ENCODE peak calls at places on chromosomes 2 and 18, in eight cellular contexts. B, G, A, J, H, N, C and U are unnamed samples.

GRCh38 chr2:203469554-203469953 is 65.5 kb downstream of the RAPH1 start:
- DNase-seq in N (no peak), B (no peak), G (no peak), H (no peak), J (no peak), A (no peak), C (no peak), U (no peak)

GRCh38 chr18:55202232-55202917 is 243.1 kb upstream of the CCDC68 start:
- DNase-seq in G (no peak), C (no peak), A (no peak), N (no peak), H (no peak), J (no peak), B (no peak), U (no peak)

GRCh38 chr2:164697688-164698290 is 76.5 kb upstream of the GRB14 start:
- DNase-seq in G (peak), J (peak), B (no peak), N (no peak), H (no peak), A (no peak), C (no peak), U (no peak)

GRCh38 chr2:44944102-44944951 is 2.8 kb downstream of the SIX3 start:
- DNase-seq in J (no peak), G (no peak), N (no peak), B (no peak), H (no peak), C (no peak), A (no peak), U (no peak)

GRCh38 chr2:171941316-171941699 is 19.0 kb downstream of the HAT1 start:
- DNase-seq in C (no peak), J (no peak), A (no peak), H (no peak), G (no peak), N (no peak), B (no peak), U (no peak)

GRCh38 chr2:53575606-53576360 is 191.8 kb upstream of the CHAC2 start:
- DNase-seq in A (no peak), B (no peak), J (no peak), G (no peak), C (peak), H (no peak), N (no peak), U (no peak)

GRCh38 chr2:109017017-109017416 is 28.0 kb upstream of the EDAR start:
- DNase-seq in G (no peak), C (no peak), N (no peak), B (no peak), H (no peak), A (no peak), J (no peak), U (no peak)

GRCh38 chr2:163610817-163611556 is 124.8 kb downstream of the FIGN start:
- DNase-seq in N (peak), G (peak), B (no peak), J (peak), A (no peak), C (no peak), H (no peak), U (no peak)

GRCh38 chr2:201432551-201433388 is 18.5 kb downstream of the TRAK2 start:
- DNase-seq in N (no peak), G (no peak), C (peak), J (no peak), A (no peak), H (no peak), B (no peak), U (no peak)

GRCh38 chr2:27316655-27317412 is 6.1 kb downstream of the MPV17 start:
- DNase-seq in B (no peak), N (no peak), A (no peak), G (no peak), C (no peak), J (no peak), H (no peak), U (peak)

GRCh38 chr2:105795575-105795934 is 50.8 kb downstream of the NCK2 start:
- DNase-seq in J (no peak), C (no peak), N (peak), A (no peak), H (no peak), G (no peak), B (no peak), U (no peak)

GRCh38 chr2:202831241-202831997 is 40.1 kb downstream of the ICA1L start:
- DNase-seq in G (peak), N (peak), J (peak), B (no peak), A (peak), C (peak), H (no peak), U (peak)

GRCh38 chr2:191036365-191036764 is 22.4 kb upstream of the STAT1 start:
- DNase-seq in H (no peak), N (no peak), J (no peak), G (no peak), B (no peak), A (no peak), C (no peak), U (no peak)

GRCh38 chr18:23719634-23720201 is 30.5 kb downstream of the LAMA3 start:
- DNase-seq in B (peak), H (no peak), N (no peak), G (no peak), A (no peak), J (peak), C (peak), U (peak)

GRCh38 chr2:125870264-125870663 is 785.7 kb upstream of the GYPC start:
- DNase-seq in G (no peak), B (no peak), N (no peak), C (no peak), J (no peak), H (no peak), A (no peak), U (no peak)

GRCh38 chr18:3248670-3249359 is 1.2 kb downstream of the MYL12A start:
- DNase-seq in G (peak), C (peak), H (no peak), J (peak), B (peak), A (peak), N (peak), U (no peak)

GRCh38 chr2:960064-960736 is 9.6 kb downstream of the SNTG2 start:
- DNase-seq in J (no peak), A (no peak), H (no peak), G (no peak), B (no peak), N (no peak), C (no peak), U (no peak)

GRCh38 chr2:62084823-62085222 is 111.1 kb upstream of the B3GNT2 start:
- DNase-seq in J (no peak), C (no peak), B (no peak), A (no peak), N (no peak), H (no peak), G (no peak), U (no peak)

GRCh38 chr18:44536041-44536440 is 144.6 kb upstream of the SETBP1 start:
- DNase-seq in B (no peak), H (no peak), N (no peak), G (no peak), J (no peak), C (peak), A (no peak), U (peak)

GRCh38 chr2:166464187-166464586 is 29.9 kb downstream of the SCN7A start:
- DNase-seq in G (no peak), N (no peak), B (no peak), J (no peak), H (no peak), C (no peak), A (no peak), U (peak)

GRCh38 chr2:146734042-146734715 is 1110.7 kb upstream of the ACVR2A start:
- DNase-seq in B (no peak), H (no peak), C (peak), J (peak), N (peak), G (peak), A (no peak), U (no peak)

GRCh38 chr2:207632575-207633492 is 7.6 kb upstream of the METTL21A start:
- DNase-seq in C (peak), H (no peak), A (no peak), B (no peak), N (no peak), G (no peak), J (peak), U (peak)

GRCh38 chr18:61989138-61989537 is 96.3 kb upstream of the RNF152 start:
- DNase-seq in J (no peak), C (no peak), G (no peak), N (no peak), A (no peak), H (no peak), B (no peak), U (no peak)

GRCh38 chr2:24456610-24457556 is 34.2 kb upstream of the NCOA1 start:
- DNase-seq in C (peak), N (no peak), J (no peak), B (peak), H (no peak), G (no peak), A (no peak), U (peak)

GRCh38 chr2:171709011-171709685 is 21.9 kb downstream of the DYNC1I2 start:
- DNase-seq in B (no peak), G (no peak), J (no peak), C (no peak), N (no peak), A (no peak), H (no peak), U (no peak)

GRCh38 chr2:173350383-173350782 is 4.3 kb upstream of the CDCA7 start:
- DNase-seq in G (no peak), C (no peak), N (peak), B (no peak), A (no peak), J (no peak), H (no peak), U (no peak)

GRCh38 chr2:1781291-1782080 is 37.2 kb upstream of the PXDN start:
- DNase-seq in G (no peak), A (no peak), H (no peak), C (peak), B (no peak), J (no peak), N (no peak), U (no peak)

GRCh38 chr18:42258301-42258965 is 303.4 kb downstream of the PIK3C3 start:
- DNase-seq in C (peak), A (no peak), B (no peak), N (no peak), H (no peak), G (no peak), J (no peak), U (no peak)

GRCh38 chr18:46167971-46168370 is 63.8 kb downstream of the HAUS1 start:
- DNase-seq in J (no peak), B (no peak), A (no peak), H (peak), N (peak), G (peak), C (no peak), U (no peak)

GRCh38 chr18:49041677-49042570 is 91.2 kb upstream of the SMAD7 start:
- DNase-seq in H (no peak), C (peak), A (peak), G (peak), J (peak), B (no peak), N (peak), U (no peak)

GRCh38 chr2:85851253-85851955 is 37.4 kb downstream of the ST3GAL5 start:
- DNase-seq in G (no peak), J (no peak), N (peak), H (no peak), B (no peak), A (no peak), C (no peak), U (no peak)

GRCh38 chr18:22469061-22469689 is 51.5 kb upstream of the CTAGE1 start:
- DNase-seq in J (no peak), N (no peak), C (peak), B (no peak), G (no peak), H (no peak), A (no peak), U (no peak)

GRCh38 chr2:38875227-38875575 is 533 bp downstream of the DHX57 start:
- DNase-seq in H (no peak), C (no peak), J (no peak), G (no peak), N (no peak), A (no peak), B (no peak), U (no peak)

GRCh38 chr18:12377556-12378553 is 828 bp upstream of the AFG3L2 start:
- DNase-seq in N (no peak), J (peak), B (no peak), C (no peak), H (no peak), G (no peak), A (no peak), U (no peak)

GRCh38 chr18:48834421-48835011 is 116.2 kb downstream of the SMAD7 start:
- DNase-seq in G (peak), J (no peak), C (peak), A (peak), N (peak), H (peak), B (peak), U (peak)

GRCh38 chr2:30315391-30316055 is 84.2 kb downstream of the LBH start:
- DNase-seq in B (no peak), A (no peak), G (no peak), J (no peak), N (peak), H (no peak), C (peak), U (peak)

DNA sequence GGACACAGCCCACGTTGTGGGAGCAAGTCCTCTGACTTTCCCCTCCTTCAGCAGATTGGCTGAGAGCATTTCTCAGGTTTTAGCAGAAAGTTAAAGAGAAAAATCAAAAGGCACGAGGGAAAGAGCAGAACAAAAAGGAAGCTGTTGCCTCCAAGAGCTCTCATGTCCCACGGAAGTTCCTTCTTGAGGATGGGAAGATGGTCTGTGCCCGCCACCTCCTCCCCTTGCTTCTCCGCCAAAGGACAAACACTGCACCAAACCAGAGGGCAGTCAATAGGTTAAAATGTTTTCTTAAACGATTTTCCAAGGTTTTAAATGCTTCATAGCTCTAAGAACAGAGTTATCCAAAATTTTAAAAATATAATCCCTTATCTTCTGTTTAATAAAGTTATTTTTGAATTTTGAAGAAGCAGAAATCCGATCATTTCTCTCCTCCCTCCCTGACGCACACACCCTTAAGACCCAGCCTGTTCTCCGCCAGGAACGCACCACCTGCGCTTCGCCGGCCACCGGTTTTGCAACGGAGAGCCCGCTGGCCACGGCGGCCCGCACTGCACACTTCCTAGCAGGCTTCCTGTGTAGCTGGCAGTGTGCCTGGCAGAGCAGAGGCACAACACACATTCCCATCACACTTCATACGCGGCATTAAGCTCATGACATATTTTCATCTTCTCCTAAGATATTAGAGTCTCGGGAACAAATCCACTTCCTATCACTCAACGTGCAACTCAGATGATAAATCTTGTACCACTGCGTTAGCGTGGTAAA is 148.2 kb downstream of the HDAC4 start:
- DNase-seq in C (no peak), B (no peak), N (no peak), H (no peak), A (no peak), G (no peak), J (no peak), U (no peak)
- H3K4me3 ChIP-seq in C (no peak), B (no peak), N (no peak), H (no peak), A (no peak), G (no peak), J (no peak), U (no peak)

GRCh38 chr2:3606028-3606369 is 11.1 kb downstream of the COLEC11 start:
- DNase-seq in H (peak), J (no peak), C (no peak), A (no peak), G (no peak), N (no peak), B (no peak), U (no peak)
- H3K4me3 ChIP-seq in H (no peak), J (no peak), C (no peak), A (no peak), G (no peak), N (peak), B (no peak), U (peak)

GRCh38 chr2:74498500-74499268 is 719 bp downstream of the LBX2 start:
- DNase-seq in J (peak), N (peak), A (no peak), H (no peak), G (no peak), C (no peak), B (no peak), U (peak)

GRCh38 chr2:74496997-74497776 is 2.2 kb downstream of the LBX2 start:
- DNase-seq in A (no peak), B (no peak), G (no peak), C (no peak), J (no peak), N (no peak), H (no peak), U (no peak)

GRCh38 chr2:74499269-74499939 is at the start of gene LBX2:
- DNase-seq in A (no peak), G (no peak), C (no peak), J (peak), N (no peak), B (no peak), H (no peak), U (no peak)

GRCh38 chr2:74499940-74500577 is 656 bp upstream of the LBX2 start:
- DNase-seq in B (no peak), J (no peak), C (no peak), H (no peak), A (no peak), N (no peak), G (no peak), U (no peak)

GRCh38 chr2:74497777-74498499 is 1.5 kb downstream of the LBX2 start:
- DNase-seq in N (peak), J (peak), A (no peak), G (no peak), C (no peak), B (no peak), H (peak), U (no peak)
- H3K4me3 ChIP-seq in N (peak), J (peak), A (peak), G (no peak), C (peak), B (no peak), H (peak), U (no peak)

GRCh38 chr2:106890611-106891010 is 4.6 kb upstream of the ST6GAL2 start:
- DNase-seq in H (no peak), C (no peak), J (no peak), A (no peak), B (no peak), N (no peak), G (no peak), U (no peak)

GRCh38 chr2:106882658-106883057 is 3.3 kb downstream of the ST6GAL2 start:
- DNase-seq in A (no peak), N (no peak), C (no peak), G (peak), J (no peak), B (no peak), H (no peak), U (no peak)

GRCh38 chr2:106886916-106887758 is 1.2 kb upstream of the ST6GAL2 start:
- DNase-seq in A (no peak), J (peak), G (no peak), N (no peak), H (peak), C (no peak), B (no peak), U (peak)

GRCh38 chr2:106885326-106885725 is 641 bp downstream of the ST6GAL2 start:
- DNase-seq in G (no peak), H (no peak), C (peak), J (no peak), N (no peak), B (no peak), A (no peak), U (no peak)

GRCh38 chr2:106885981-106886915 is at the start of gene ST6GAL2:
- DNase-seq in B (no peak), C (no peak), G (no peak), J (no peak), H (no peak), N (no peak), A (no peak), U (peak)
- H3K4me3 ChIP-seq in B (peak), C (peak), G (no peak), J (peak), H (peak), N (no peak), A (no peak), U (peak)

GRCh38 chr2:230128943-230129342 is 60.2 kb upstream of the SLC16A14 start:
- DNase-seq in A (no peak), N (no peak), G (peak), H (no peak), B (no peak), C (peak), J (no peak), U (peak)
- H3K4me3 ChIP-seq in A (no peak), N (no peak), G (no peak), H (no peak), B (no peak), C (no peak), J (no peak), U (no peak)